ENCODE peak calls at places on chromosomes 1 and 21, in nine cellular contexts. F is NCI-H526; Q is COR-L47; P is SJSA1; U is stomach; J is lower leg skin; T is astrocyte of the spinal cord; A is activated T-cell treated with anti-CD3 and anti-CD28 coated beads, Interleukin-2, amount 50 U/mL, for 72 hours; G is heart right ventricle. S is an unnamed sample.

GRCh38 chr1:21888500-21888899 is 48.6 kb downstream of the HSPG2 start:
- DNase-seq in F (no peak), Q (no peak), P (peak), U (no peak), J (no peak), T (no peak), A (no peak), G (no peak), S (no peak)

GRCh38 chr1:180889325-180889724 is 23.4 kb upstream of the KIAA1614 start:
- DNase-seq in F (no peak), Q (no peak), P (no peak), U (no peak), J (no peak), T (no peak), A (no peak), G (no peak), S (no peak)

GRCh38 chr1:91925644-91926330 is 23.4 kb upstream of the BRDT start:
- DNase-seq in F (no peak), Q (no peak), P (no peak), U (no peak), J (no peak), T (no peak), A (no peak), G (no peak), S (no peak)

GRCh38 chr1:111161843-111162242 is 21.8 kb downstream of the CEPT1 start:
- DNase-seq in F (no peak), Q (no peak), P (no peak), U (no peak), J (no peak), T (no peak), A (no peak), G (no peak), S (no peak)

GRCh38 chr1:58283380-58284338 is 262.9 kb downstream of the OMA1 start:
- DNase-seq in F (no peak), Q (no peak), P (no peak), U (no peak), J (no peak), T (no peak), A (no peak), G (no peak), S (no peak)

GRCh38 chr1:93979718-93980319 is 70.6 kb upstream of the GCLM start:
- DNase-seq in F (peak), Q (peak), P (no peak), U (no peak), J (peak), T (peak), A (no peak), G (no peak), S (peak)

GRCh38 chr1:158942490-158942889 is 11.1 kb downstream of the PYHIN1 start:
- DNase-seq in F (no peak), Q (no peak), P (no peak), U (no peak), J (no peak), T (no peak), A (no peak), G (no peak), S (no peak)

GRCh38 chr1:228939001-228939691 is 203.9 kb downstream of the RHOU start:
- DNase-seq in F (no peak), Q (no peak), P (no peak), U (no peak), J (no peak), T (no peak), A (no peak), G (no peak), S (no peak)

GRCh38 chr1:14486401-14487110 is 111.9 kb upstream of the KAZN start:
- DNase-seq in F (no peak), Q (no peak), P (peak), U (no peak), J (no peak), T (peak), A (no peak), G (no peak), S (no peak)

GRCh38 chr1:167229719-167230385 is 9.2 kb downstream of the POU2F1 start:
- DNase-seq in F (no peak), Q (no peak), P (no peak), U (no peak), J (no peak), T (no peak), A (no peak), G (no peak), S (no peak)

GRCh38 chr1:181064030-181064594 is 24.4 kb upstream of the IER5 start:
- DNase-seq in F (no peak), Q (no peak), P (no peak), U (no peak), J (no peak), T (no peak), A (no peak), G (no peak), S (no peak)

GRCh38 chr1:89466307-89466925 is 58.2 kb upstream of the LRRC8B start:
- DNase-seq in F (no peak), Q (no peak), P (no peak), U (no peak), J (no peak), T (no peak), A (no peak), G (no peak), S (no peak)

GRCh38 chr1:69567847-69568434 is at the start of gene LRRC7:
- DNase-seq in F (peak), Q (peak), P (peak), U (no peak), J (no peak), T (no peak), A (no peak), G (peak), S (no peak)

GRCh38 chr21:42524341-42525227 is 10.9 kb downstream of the SLC37A1 start:
- DNase-seq in F (peak), Q (peak), P (no peak), U (peak), J (peak), T (peak), A (peak), G (peak), S (no peak)

GRCh38 chr1:35558374-35559316 is 1.0 kb downstream of the NCDN start:
- DNase-seq in F (no peak), Q (no peak), P (no peak), U (no peak), J (no peak), T (no peak), A (peak), G (no peak), S (no peak)